ENCODE peak calls at places on chromosomes 4 and X, in ten cellular contexts. H is BJ; D is skeletal muscle cell; C is pancreas; G is CD8-positive, alpha-beta T cell; A is HFF-Myc; R is A549; M is heart right ventricle; U is gastrocnemius medialis; Z is SK-N-MC. L is an unnamed sample.
A peak's percentile ranks its signal among the peaks of the same experiment; 100 is the strongest.

GRCh38 chrX:39336709-39337294 is 535.5 kb downstream of the MID1IP1 start:
- DNase-seq in H (no peak), D (no peak), C (no peak), G (peak; percentile 15), A (no peak), R (no peak), M (peak; percentile 11), U (peak; percentile 49), Z (no peak), L (no peak)

GRCh38 chr4:151045907-151046306 is 30.8 kb upstream of the LRBA start:
- DNase-seq in H (no peak), D (no peak), C (no peak), G (no peak), A (no peak), R (no peak), M (no peak), U (no peak), Z (no peak), L (no peak)

GRCh38 chr4:134905061-134905460 is 703.5 kb upstream of the PABPC4L start:
- DNase-seq in H (no peak), D (no peak), C (no peak), G (no peak), A (no peak), R (no peak), M (no peak), U (no peak), Z (no peak), L (no peak)

GRCh38 chr4:94256833-94257232 is 49.2 kb downstream of the SMARCAD1 start:
- DNase-seq in H (no peak), D (no peak), C (no peak), G (no peak), A (no peak), R (no peak), M (no peak), U (no peak), Z (no peak), L (no peak)

GRCh38 chr4:172147702-172148101 is 334.5 kb downstream of the GALNTL6 start:
- DNase-seq in H (no peak), D (no peak), C (no peak), G (no peak), A (no peak), R (no peak), M (no peak), U (no peak), Z (peak; percentile 8), L (no peak)

GRCh38 chr4:113064244-113064643 is 14.8 kb downstream of the ANK2 start:
- DNase-seq in H (no peak), D (no peak), C (no peak), G (no peak), A (no peak), R (no peak), M (no peak), U (no peak), Z (no peak), L (no peak)

GRCh38 chr4:110287130-110287529 is 88.7 kb upstream of the ELOVL6 start:
- DNase-seq in H (no peak), D (peak; percentile 68), C (no peak), G (no peak), A (peak; percentile 56), R (no peak), M (no peak), U (peak; percentile 38), Z (no peak), L (no peak)

GRCh38 chr4:189092596-189092995 is 848.1 kb upstream of the FRG1 start:
- DNase-seq in H (no peak), D (no peak), C (no peak), G (no peak), A (no peak), R (no peak), M (no peak), U (no peak), Z (no peak), L (no peak)

GRCh38 chr4:71050809-71051208 is 57.4 kb downstream of the DCK start:
- DNase-seq in H (no peak), D (no peak), C (no peak), G (no peak), A (no peak), R (no peak), M (no peak), U (no peak), Z (no peak), L (no peak)

GRCh38 chrX:131792789-131793462 is 230.2 kb upstream of the STK26 start:
- DNase-seq in H (no peak), D (no peak), C (peak; percentile 65), G (no peak), A (no peak), R (peak; percentile 29), M (peak; percentile 61), U (no peak), Z (peak; percentile 84), L (peak; percentile 90)

GRCh38 chr4:5165419-5166369 is 114.4 kb downstream of the STK32B start:
- DNase-seq in H (no peak), D (no peak), C (no peak), G (no peak), A (peak; percentile 16), R (no peak), M (no peak), U (no peak), Z (peak; percentile 78), L (no peak)

GRCh38 chr4:74618659-74619058 is 173.7 kb downstream of the AREG start:
- DNase-seq in H (no peak), D (no peak), C (no peak), G (no peak), A (no peak), R (peak; percentile 41), M (no peak), U (no peak), Z (no peak), L (no peak)

GRCh38 chrX:9434151-9434550 is 30.7 kb upstream of the TBL1X start:
- DNase-seq in H (no peak), D (no peak), C (no peak), G (no peak), A (no peak), R (no peak), M (no peak), U (no peak), Z (no peak), L (no peak)

DNA sequence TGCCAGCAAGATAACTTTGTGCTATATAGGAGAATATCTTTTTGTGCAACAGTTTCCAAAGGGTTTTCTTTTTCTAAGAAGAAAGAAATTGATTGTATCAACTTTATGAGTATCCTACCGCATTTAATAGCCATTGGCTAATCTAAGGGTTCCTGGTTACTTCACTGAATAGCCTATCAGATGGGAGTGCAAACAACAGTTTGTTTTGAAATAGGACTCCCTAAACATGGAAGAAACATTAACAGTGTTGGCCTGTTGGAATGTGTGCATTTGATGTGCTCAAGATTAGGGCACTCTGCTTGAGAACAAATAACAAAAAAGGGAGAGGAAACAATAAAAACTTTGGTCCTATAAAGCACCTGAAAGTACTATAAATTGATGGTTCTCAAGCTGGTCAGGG is 29.1 kb downstream of the NPNT start:
- DNase-seq in H (no peak), D (no peak), C (no peak), G (no peak), A (no peak), R (no peak), M (no peak), U (no peak), Z (no peak), L (no peak)
- H3K4me3 ChIP-seq in H (no peak overlapping the region), D (no peak overlapping the region), C (no peak overlapping the region), G (no peak overlapping the region), A (no peak overlapping the region), R (no peak overlapping the region), M (no peak overlapping the region), U (no peak overlapping the region), Z (no peak overlapping the region), L (no peak overlapping the region)

DNA sequence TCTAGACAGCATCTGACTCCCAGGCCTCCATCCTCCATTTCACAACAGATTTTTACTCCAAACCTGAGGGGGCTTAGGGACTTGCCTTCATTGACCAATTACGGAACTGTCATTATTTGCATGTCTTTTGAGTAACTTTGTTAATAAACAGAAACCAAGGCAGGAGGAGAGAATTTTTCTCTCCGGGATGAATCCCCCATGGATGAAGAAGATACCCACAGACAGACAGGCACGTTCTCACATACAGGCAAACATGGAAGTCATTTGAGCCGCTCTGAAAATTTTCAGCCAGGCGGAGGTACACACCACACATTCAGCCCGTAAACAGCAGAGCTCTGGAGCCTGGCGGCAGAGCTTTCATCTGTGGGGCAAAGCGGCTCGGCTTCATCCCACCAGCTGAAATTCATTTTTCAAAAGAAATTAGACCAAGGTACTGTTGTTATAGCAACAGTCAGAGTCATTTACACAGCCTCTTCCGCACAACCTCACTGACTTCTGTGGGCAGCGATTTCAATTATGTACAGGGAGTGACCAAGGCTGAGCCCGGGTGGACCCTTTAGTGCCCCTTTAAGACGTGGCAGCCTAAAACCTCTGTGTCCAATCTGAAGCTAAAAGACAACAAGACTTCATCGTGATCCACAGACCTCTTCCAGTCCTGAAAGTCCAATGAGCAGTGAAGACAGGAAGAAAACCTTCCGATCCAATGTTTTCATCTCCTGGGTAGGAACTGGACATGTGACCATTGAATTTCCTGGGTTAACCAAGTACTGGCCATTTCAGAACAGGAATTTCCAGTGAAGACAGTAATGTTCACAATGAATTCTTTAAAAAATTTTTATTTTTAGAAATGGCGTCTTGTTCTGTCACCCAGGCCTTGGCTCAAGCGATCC is 237.0 kb downstream of the MGST2 start:
- DNase-seq in H (no peak), D (no peak), C (no peak), G (no peak), A (no peak), R (no peak), M (no peak), U (no peak), Z (no peak), L (no peak)
- H3K4me3 ChIP-seq in H (peak overlapping the region; percentile 20), D (peak overlapping the region; percentile 21), C (peak overlapping the region; percentile 12), G (no peak overlapping the region), A (peak overlapping the region; percentile 29), R (no peak overlapping the region), M (no peak overlapping the region), U (peak overlapping the region; percentile 49), Z (no peak overlapping the region), L (no peak overlapping the region)

GRCh38 chr4:76723916-76724315 is 174.0 kb downstream of the SOWAHB start:
- DNase-seq in H (peak; percentile 60), D (peak; percentile 83), C (no peak), G (no peak), A (no peak), R (no peak), M (no peak), U (no peak), Z (no peak), L (no peak)
- H3K4me3 ChIP-seq in H (no peak overlapping the region), D (no peak overlapping the region), C (no peak overlapping the region), G (no peak overlapping the region), A (no peak overlapping the region), R (no peak overlapping the region), M (no peak overlapping the region), U (no peak overlapping the region), Z (no peak overlapping the region), L (no peak overlapping the region)

DNA sequence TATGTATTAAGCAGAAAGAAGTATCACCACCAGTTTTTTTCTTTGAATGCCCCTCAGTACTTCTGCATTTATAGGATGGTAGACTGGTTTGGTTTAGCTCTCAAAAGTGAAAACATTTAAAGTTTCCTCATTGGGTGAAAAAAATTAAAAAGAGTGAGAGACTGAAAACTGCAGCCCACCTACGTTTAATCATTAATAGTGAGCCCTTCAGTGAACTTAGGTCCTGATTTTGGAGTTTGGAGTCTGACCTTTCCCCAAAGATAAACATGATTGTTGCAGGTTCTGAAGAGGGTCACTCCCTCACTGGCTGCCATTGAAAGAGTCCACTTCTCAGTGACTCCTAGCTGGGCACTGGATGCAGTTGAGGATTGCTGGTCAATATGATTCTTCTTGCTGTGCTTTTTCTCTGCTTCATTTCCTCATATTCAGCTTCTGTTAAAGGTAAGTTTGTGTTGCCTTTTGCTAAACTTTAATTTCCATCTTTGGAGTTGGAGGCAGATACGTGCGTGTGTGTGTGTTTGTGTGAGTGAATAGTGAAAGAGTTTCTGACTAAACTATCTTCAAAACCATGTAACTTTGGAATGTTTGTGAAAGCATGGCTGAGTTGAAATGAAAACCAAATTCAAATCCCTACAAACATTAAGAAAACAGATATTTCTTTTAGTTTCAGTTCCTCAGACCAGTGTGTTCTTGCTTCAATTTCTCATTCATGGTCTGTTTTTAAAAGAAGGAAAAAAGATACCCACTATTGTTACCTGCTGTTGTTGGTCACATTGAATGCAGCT is at the start of gene MTTP:
- DNase-seq in H (no peak), D (no peak), C (no peak), G (no peak), A (no peak), R (no peak), M (no peak), U (no peak), Z (no peak), L (no peak)
- H3K4me3 ChIP-seq in H (no peak within 1 kb of the TSS), D (no peak within 1 kb of the TSS), C (no peak within 1 kb of the TSS), G (no peak within 1 kb of the TSS), A (no peak within 1 kb of the TSS), R (no peak within 1 kb of the TSS), M (no peak within 1 kb of the TSS), U (no peak within 1 kb of the TSS), Z (peak within 1 kb of the TSS; percentile 8), L (no peak within 1 kb of the TSS)